ENCODE peak calls at places on chromosomes 1 and 21, in four cellular contexts. One of them, this sample, is unnamed.

GRCh38 chr1:27388337-27389005 is 4.0 kb upstream of the GPR3 start:
- DNase-seq in Kasumi-1: peak
- DNase-seq in H54: no peak
- DNase-seq in endothelial cell: peak
- DNase-seq in this sample: peak

GRCh38 chr1:180551997-180552396 is 6.8 kb upstream of the OVAAL start:
- DNase-seq in Kasumi-1: no peak
- DNase-seq in H54: no peak
- DNase-seq in endothelial cell: no peak
- DNase-seq in this sample: no peak

GRCh38 chr21:45138199-45139002 is 64.0 kb downstream of the ADARB1 start:
- DNase-seq in Kasumi-1: peak
- DNase-seq in H54: peak
- DNase-seq in endothelial cell: peak
- DNase-seq in this sample: peak

GRCh38 chr1:153465728-153466625 is 5.5 kb upstream of the S100A7 start:
- DNase-seq in Kasumi-1: peak
- DNase-seq in H54: peak
- DNase-seq in endothelial cell: peak
- DNase-seq in this sample: peak

GRCh38 chr1:29640428-29640785 is 404.1 kb downstream of the PTPRU start:
- DNase-seq in Kasumi-1: no peak
- DNase-seq in H54: no peak
- DNase-seq in endothelial cell: no peak
- DNase-seq in this sample: no peak

GRCh38 chr1:7278045-7278444 is 492.8 kb downstream of the CAMTA1 start:
- DNase-seq in Kasumi-1: no peak
- DNase-seq in H54: no peak
- DNase-seq in endothelial cell: no peak
- DNase-seq in this sample: no peak

GRCh38 chr1:11157867-11158266 is 31.3 kb upstream of the ANGPTL7 start:
- DNase-seq in Kasumi-1: no peak
- DNase-seq in H54: no peak
- DNase-seq in endothelial cell: no peak
- DNase-seq in this sample: no peak

GRCh38 chr1:48207131-48207530 is 15.4 kb upstream of the SLC5A9 start:
- DNase-seq in Kasumi-1: no peak
- DNase-seq in H54: no peak
- DNase-seq in endothelial cell: no peak
- DNase-seq in this sample: no peak

GRCh38 chr1:228274452-228275153 is 66.8 kb downstream of the OBSCN start:
- DNase-seq in Kasumi-1: no peak
- DNase-seq in H54: no peak
- DNase-seq in endothelial cell: no peak
- DNase-seq in this sample: no peak

GRCh38 chr1:82177190-82177589 is 376.5 kb downstream of the ADGRL2 start:
- DNase-seq in Kasumi-1: no peak
- DNase-seq in H54: no peak
- DNase-seq in endothelial cell: no peak
- DNase-seq in this sample: no peak

GRCh38 chr1:62962794-62963776 is 179.2 kb downstream of the ATG4C start:
- DNase-seq in Kasumi-1: no peak
- DNase-seq in H54: peak
- DNase-seq in endothelial cell: peak
- DNase-seq in this sample: no peak

GRCh38 chr21:44449473-44450363 is 5.6 kb upstream of the LRRC3 start:
- DNase-seq in Kasumi-1: no peak
- DNase-seq in H54: no peak
- DNase-seq in endothelial cell: peak
- DNase-seq in this sample: no peak

GRCh38 chr1:181482001-181482430 is 1.3 kb upstream of the CACNA1E start:
- DNase-seq in Kasumi-1: no peak
- DNase-seq in H54: no peak
- DNase-seq in endothelial cell: no peak
- DNase-seq in this sample: no peak

GRCh38 chr21:44916965-44917364 is 3.7 kb downstream of the ITGB2 start:
- DNase-seq in Kasumi-1: no peak
- DNase-seq in H54: no peak
- DNase-seq in endothelial cell: no peak
- DNase-seq in this sample: no peak

GRCh38 chr1:200305806-200306205 is 104.0 kb downstream of the ZNF281 start:
- DNase-seq in Kasumi-1: no peak
- DNase-seq in H54: no peak
- DNase-seq in endothelial cell: no peak
- DNase-seq in this sample: no peak

GRCh38 chr1:227885135-227885647 is 62.5 kb downstream of the WNT9A start:
- DNase-seq in Kasumi-1: no peak
- DNase-seq in H54: no peak
- DNase-seq in endothelial cell: peak
- DNase-seq in this sample: peak

GRCh38 chr1:117060441-117061317 is 553 bp downstream of the TTF2 start:
- DNase-seq in Kasumi-1: peak
- DNase-seq in H54: peak
- DNase-seq in endothelial cell: peak
- DNase-seq in this sample: no peak

GRCh38 chr1:207910678-207911354 is at the start of gene CD34:
- DNase-seq in Kasumi-1: peak
- DNase-seq in H54: no peak
- DNase-seq in endothelial cell: peak
- DNase-seq in this sample: no peak

This sample was measured in activated T-helper 2 cell treated with anti-CD3 and anti-CD28 coated beads, Interferon-gamma antibody, Interleukin-2, Interleukin-4, amounts not matched to agents 10 μg/mL and 5 μg/mL and 100 μg/mL, durations not matched to agents 14 hours and 24 hours and 36 hours.